ENCODE peak calls at places on chromosomes 13 and 19, in nine cellular contexts. One of them, this sample, is unnamed.

GRCh38 chr19:29499261-29499920 is 26.4 kb upstream of the VSTM2B start:
- DNase-seq in aorta: peak; percentile 9
- DNase-seq in IMR-90: no peak
- DNase-seq in PC-3: no peak
- DNase-seq in endothelial cell: no peak
- DNase-seq in B cell: no peak
- DNase-seq in substantia nigra: no peak
- DNase-seq in ELR: no peak
- DNase-seq in nephron progenitor cell: no peak
- DNase-seq in this sample: peak; percentile 2

GRCh38 chr13:98428256-98428966 is 148.5 kb downstream of the STK24 start:
- DNase-seq in endothelial cell: no peak
- DNase-seq in IMR-90: peak; percentile 32
- DNase-seq in substantia nigra: no peak
- DNase-seq in aorta: no peak
- DNase-seq in ELR: no peak
- DNase-seq in nephron progenitor cell: no peak
- DNase-seq in B cell: no peak
- DNase-seq in PC-3: no peak
- DNase-seq in this sample: no peak

GRCh38 chr13:81565849-81566248 is 1224.9 kb upstream of the SPRY2 start:
- DNase-seq in aorta: no peak
- DNase-seq in IMR-90: no peak
- DNase-seq in substantia nigra: no peak
- DNase-seq in ELR: no peak
- DNase-seq in B cell: no peak
- DNase-seq in PC-3: no peak
- DNase-seq in nephron progenitor cell: no peak
- DNase-seq in endothelial cell: no peak
- DNase-seq in this sample: no peak

GRCh38 chr13:96710166-96710866 is 284.0 kb downstream of the OXGR1 start:
- DNase-seq in substantia nigra: no peak
- DNase-seq in aorta: no peak
- DNase-seq in ELR: peak; percentile 3
- DNase-seq in B cell: no peak
- DNase-seq in nephron progenitor cell: no peak
- DNase-seq in endothelial cell: no peak
- DNase-seq in PC-3: no peak
- DNase-seq in IMR-90: no peak
- DNase-seq in this sample: no peak

GRCh38 chr13:29849071-29849541 is 1.3 kb downstream of the UBL3 start:
- DNase-seq in ELR: peak; percentile 68
- DNase-seq in PC-3: peak; percentile 40
- DNase-seq in endothelial cell: peak; percentile 7
- DNase-seq in aorta: peak; percentile 53
- DNase-seq in B cell: peak; percentile 70
- DNase-seq in substantia nigra: no peak
- DNase-seq in IMR-90: peak; percentile 22
- DNase-seq in nephron progenitor cell: no peak
- DNase-seq in this sample: no peak

GRCh38 chr19:44367024-44367423 is 10.5 kb upstream of the ZNF112 start:
- DNase-seq in B cell: no peak
- DNase-seq in PC-3: no peak
- DNase-seq in nephron progenitor cell: no peak
- DNase-seq in substantia nigra: no peak
- DNase-seq in endothelial cell: no peak
- DNase-seq in IMR-90: no peak
- DNase-seq in aorta: no peak
- DNase-seq in ELR: peak; percentile 10
- DNase-seq in this sample: no peak

GRCh38 chr13:32426191-32426980 is 1.5 kb downstream of the N4BP2L1 start:
- DNase-seq in endothelial cell: no peak
- DNase-seq in ELR: peak; percentile 29
- DNase-seq in nephron progenitor cell: no peak
- DNase-seq in aorta: no peak
- DNase-seq in B cell: peak; percentile 76
- DNase-seq in substantia nigra: no peak
- DNase-seq in IMR-90: no peak
- DNase-seq in PC-3: no peak
- DNase-seq in this sample: no peak

GRCh38 chr13:111616203-111616602 is 295.8 kb downstream of the TEX29 start:
- DNase-seq in aorta: no peak
- DNase-seq in ELR: no peak
- DNase-seq in nephron progenitor cell: no peak
- DNase-seq in IMR-90: no peak
- DNase-seq in PC-3: no peak
- DNase-seq in B cell: no peak
- DNase-seq in endothelial cell: no peak
- DNase-seq in substantia nigra: no peak
- DNase-seq in this sample: no peak

GRCh38 chr13:59601993-59602392 is 561.7 kb downstream of the DIAPH3 start:
- DNase-seq in endothelial cell: no peak
- DNase-seq in IMR-90: no peak
- DNase-seq in PC-3: no peak
- DNase-seq in substantia nigra: no peak
- DNase-seq in aorta: no peak
- DNase-seq in ELR: no peak
- DNase-seq in nephron progenitor cell: no peak
- DNase-seq in B cell: no peak
- DNase-seq in this sample: no peak

GRCh38 chr19:42269518-42270345 is 680 bp downstream of the CIC start:
- DNase-seq in PC-3: no peak
- DNase-seq in B cell: no peak
- DNase-seq in aorta: peak; percentile 61
- DNase-seq in nephron progenitor cell: no peak
- DNase-seq in endothelial cell: no peak
- DNase-seq in IMR-90: no peak
- DNase-seq in substantia nigra: no peak
- DNase-seq in ELR: peak; percentile 41
- DNase-seq in this sample: no peak

GRCh38 chr19:55005684-55006488 is 32.2 kb downstream of the GP6 start:
- DNase-seq in IMR-90: no peak
- DNase-seq in endothelial cell: no peak
- DNase-seq in B cell: peak; percentile 84
- DNase-seq in nephron progenitor cell: peak; percentile 8
- DNase-seq in aorta: no peak
- DNase-seq in substantia nigra: no peak
- DNase-seq in ELR: no peak
- DNase-seq in PC-3: peak; percentile 11
- DNase-seq in this sample: no peak

GRCh38 chr19:45104658-45105384 is 11.8 kb downstream of the PPP1R37 start:
- DNase-seq in ELR: no peak
- DNase-seq in PC-3: no peak
- DNase-seq in substantia nigra: no peak
- DNase-seq in aorta: no peak
- DNase-seq in IMR-90: no peak
- DNase-seq in endothelial cell: no peak
- DNase-seq in B cell: no peak
- DNase-seq in nephron progenitor cell: no peak
- DNase-seq in this sample: no peak

GRCh38 chr13:30355405-30355741 is 48.0 kb upstream of the KATNAL1 start:
- DNase-seq in nephron progenitor cell: peak; percentile 61
- DNase-seq in B cell: peak; percentile 79
- DNase-seq in substantia nigra: no peak
- DNase-seq in PC-3: no peak
- DNase-seq in ELR: no peak
- DNase-seq in endothelial cell: peak; percentile 47
- DNase-seq in aorta: no peak
- DNase-seq in IMR-90: no peak
- DNase-seq in this sample: no peak

GRCh38 chr13:107803822-107804495 is 411.4 kb downstream of the LIG4 start:
- DNase-seq in B cell: no peak
- DNase-seq in IMR-90: no peak
- DNase-seq in PC-3: no peak
- DNase-seq in substantia nigra: no peak
- DNase-seq in aorta: no peak
- DNase-seq in ELR: no peak
- DNase-seq in endothelial cell: peak; percentile 8
- DNase-seq in nephron progenitor cell: no peak
- DNase-seq in this sample: no peak

GRCh38 chr13:27607125-27607524 is 13.2 kb downstream of the LNX2 start:
- DNase-seq in PC-3: peak; percentile 76
- DNase-seq in endothelial cell: no peak
- DNase-seq in nephron progenitor cell: no peak
- DNase-seq in B cell: no peak
- DNase-seq in substantia nigra: no peak
- DNase-seq in IMR-90: peak; percentile 90
- DNase-seq in ELR: peak; percentile 78
- DNase-seq in aorta: no peak
- DNase-seq in this sample: no peak

GRCh38 chr19:11843741-11844140 is 4.8 kb upstream of the ZNF439 start:
- DNase-seq in nephron progenitor cell: no peak
- DNase-seq in ELR: no peak
- DNase-seq in IMR-90: no peak
- DNase-seq in endothelial cell: no peak
- DNase-seq in PC-3: no peak
- DNase-seq in substantia nigra: no peak
- DNase-seq in aorta: no peak
- DNase-seq in B cell: no peak
- DNase-seq in this sample: no peak

GRCh38 chr19:49952906-49953305 is 8.1 kb downstream of the SIGLEC11 start:
- DNase-seq in substantia nigra: no peak
- DNase-seq in endothelial cell: no peak
- DNase-seq in IMR-90: no peak
- DNase-seq in ELR: no peak
- DNase-seq in B cell: no peak
- DNase-seq in nephron progenitor cell: no peak
- DNase-seq in aorta: peak; percentile 31
- DNase-seq in PC-3: no peak
- DNase-seq in this sample: no peak

GRCh38 chr13:77185721-77186120 is 141.2 kb downstream of the MYCBP2 start:
- DNase-seq in IMR-90: no peak
- DNase-seq in nephron progenitor cell: no peak
- DNase-seq in aorta: no peak
- DNase-seq in substantia nigra: no peak
- DNase-seq in ELR: no peak
- DNase-seq in PC-3: no peak
- DNase-seq in B cell: no peak
- DNase-seq in endothelial cell: no peak
- DNase-seq in this sample: no peak

This sample was measured in posterior cingulate gyrus.